ENCODE peak calls at places on chromosomes 6 and 20, in six cellular contexts. L, R, F, C, H and P are unnamed samples.

GRCh38 chr6:49490633-49491032 is 9.1 kb upstream of the GLYATL3 start:
- DNase-seq in L (no peak), R (no peak), F (no peak), C (no peak), H (no peak), P (no peak)

GRCh38 chr6:28336284-28337024 is 506 bp upstream of the ZSCAN31 start:
- DNase-seq in L (peak), R (no peak), F (no peak), C (peak), H (no peak), P (peak)

GRCh38 chr6:35522660-35523658 is 10.3 kb upstream of the TULP1 start:
- DNase-seq in L (peak), R (no peak), F (peak), C (peak), H (peak), P (peak)

GRCh38 chr20:62501801-62502495 is 26.2 kb upstream of the GATA5 start:
- DNase-seq in L (peak), R (no peak), F (no peak), C (peak), H (peak), P (no peak)

GRCh38 chr20:43936371-43936770 is 21.7 kb downstream of the TOX2 start:
- DNase-seq in L (peak), R (no peak), F (no peak), C (no peak), H (no peak), P (no peak)

GRCh38 chr6:119349041-119349340 is 570 bp downstream of the MAN1A1 start:
- DNase-seq in L (no peak), R (no peak), F (no peak), C (no peak), H (no peak), P (no peak)

GRCh38 chr6:149929422-149929821 is 6.5 kb upstream of the RAET1G start:
- DNase-seq in L (no peak), R (no peak), F (no peak), C (no peak), H (no peak), P (no peak)

GRCh38 chr6:90364291-90364690 is 67.6 kb upstream of the BACH2 start:
- DNase-seq in L (no peak), R (no peak), F (no peak), C (no peak), H (no peak), P (no peak)

GRCh38 chr6:35461270-35461669 is 6.9 kb upstream of the RPL10A start:
- DNase-seq in L (no peak), R (no peak), F (no peak), C (no peak), H (no peak), P (no peak)

DNA sequence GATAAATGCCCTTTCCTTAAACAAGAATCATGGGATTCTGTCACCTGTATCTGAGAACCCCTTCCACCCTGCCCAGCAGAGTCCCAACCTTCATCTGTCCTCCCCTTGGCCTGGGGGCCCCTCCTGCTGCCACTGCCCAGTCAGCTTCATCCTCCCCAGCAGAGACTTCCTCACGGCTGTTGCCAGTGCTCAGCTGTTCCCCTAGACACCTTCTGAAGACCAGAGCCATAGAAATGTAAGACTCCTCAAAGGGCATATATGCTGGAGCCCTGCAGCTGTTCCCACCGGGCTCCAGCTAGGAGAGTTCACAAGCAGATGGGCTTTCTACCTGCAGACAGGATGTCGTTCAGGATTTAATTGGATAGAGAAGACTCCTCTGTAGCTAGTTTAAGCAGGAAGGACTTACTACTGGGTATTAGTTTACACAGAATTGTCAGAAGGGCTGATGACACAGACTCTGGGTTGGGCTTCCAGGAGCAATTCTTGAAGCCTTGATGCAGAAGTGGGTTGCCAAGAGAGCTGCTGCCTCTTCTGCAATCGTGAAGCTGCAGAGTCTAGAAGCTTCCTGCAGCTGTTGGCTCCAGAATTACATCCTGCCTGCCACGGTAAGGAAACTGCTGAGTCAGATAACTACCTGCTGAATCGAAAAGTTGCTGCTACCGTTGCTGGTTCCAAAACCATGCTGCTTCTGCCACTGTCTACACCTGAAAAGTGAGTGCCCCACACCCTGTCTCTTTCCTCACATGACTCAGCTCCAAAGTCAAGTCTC is 57.1 kb upstream of the MLN start:
- DNase-seq in L (no peak), R (no peak), F (no peak), C (peak), H (peak), P (no peak)
- H3K27ac ChIP-seq in L (no peak), R (no peak), F (no peak), C (no peak), H (no peak), P (no peak)

GRCh38 chr20:34268851-34269668 is 27.8 kb downstream of the ASIP start:
- DNase-seq in L (peak), R (no peak), F (peak), C (no peak), H (peak), P (no peak)
- TF ChIP-seq CTCF in L (no peak), R (no peak), F (no peak), C (no peak), H (no peak), P (no peak)

GRCh38 chr20:41041693-41042092 is 13.1 kb downstream of the TOP1 start:
- DNase-seq in L (no peak), R (no peak), F (no peak), C (no peak), H (no peak), P (no peak)
- H3K27ac ChIP-seq in L (no peak), R (no peak), F (no peak), C (no peak), H (no peak), P (no peak)

GRCh38 chr20:34222208-34222607 is 19.0 kb upstream of the ASIP start:
- DNase-seq in L (peak), R (peak), F (no peak), C (peak), H (no peak), P (peak)
- TF ChIP-seq CTCF in L (no peak), R (no peak), F (no peak), C (no peak), H (no peak), P (no peak)

DNA sequence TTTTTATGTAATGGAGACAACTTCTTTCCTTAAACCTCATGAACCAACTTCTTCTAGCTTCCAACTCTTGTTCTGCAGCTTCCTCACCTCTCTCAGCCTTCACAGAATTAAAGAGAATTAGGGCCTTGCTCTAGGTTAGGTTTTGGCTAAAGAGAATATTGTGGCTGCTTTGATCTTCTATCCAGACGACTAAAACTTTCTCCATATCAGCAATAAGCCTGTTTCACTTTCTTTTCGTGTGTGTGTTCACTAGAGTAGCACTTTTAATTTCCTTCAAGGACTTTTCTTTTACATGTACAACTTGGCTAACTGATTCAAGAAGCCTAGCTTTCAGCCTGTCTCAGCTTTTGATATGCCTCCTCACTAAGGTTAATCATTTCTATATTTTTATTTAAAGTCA is 596.1 kb upstream of the NRSN1 start:
- DNase-seq in L (no peak), R (no peak), F (no peak), C (no peak), H (no peak), P (no peak)
- H3K27ac ChIP-seq in L (no peak), R (no peak), F (no peak), C (no peak), H (no peak), P (no peak)

DNA sequence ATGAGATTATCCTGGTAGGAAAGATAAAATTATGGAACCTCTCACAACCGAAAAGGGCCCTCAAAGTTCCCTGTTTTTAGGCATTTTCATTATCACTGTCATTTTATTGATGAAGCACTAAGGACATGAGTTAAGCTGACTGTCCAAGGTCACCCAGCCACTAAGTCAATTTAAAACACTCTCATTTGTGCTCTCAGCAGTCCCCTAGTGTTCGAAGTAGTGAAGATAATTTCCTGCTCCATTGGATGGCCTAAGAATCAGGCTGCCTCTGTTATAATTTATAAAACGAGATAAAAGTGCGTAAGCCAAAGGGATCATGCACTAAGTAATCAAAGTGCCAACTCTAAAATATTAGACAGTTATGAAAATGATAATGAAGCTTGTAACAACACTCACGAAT is 169.1 kb downstream of the KIF16B start:
- DNase-seq in L (no peak), R (no peak), F (no peak), C (no peak), H (no peak), P (no peak)
- TF ChIP-seq CTCF in L (no peak), R (no peak), F (no peak), C (no peak), H (no peak), P (no peak)

GRCh38 chr20:13259921-13260320 is 38.8 kb downstream of the ISM1 start:
- DNase-seq in L (no peak), R (no peak), F (no peak), C (no peak), H (no peak), P (no peak)

GRCh38 chr20:13261460-13262301 is 40.6 kb downstream of the ISM1 start:
- DNase-seq in L (peak), R (peak), F (no peak), C (peak), H (peak), P (peak)

GRCh38 chr20:13262302-13262650 is 41.2 kb downstream of the ISM1 start:
- DNase-seq in L (no peak), R (no peak), F (no peak), C (no peak), H (peak), P (no peak)

GRCh38 chr20:13262701-13263335 is 41.7 kb downstream of the ISM1 start:
- DNase-seq in L (no peak), R (no peak), F (no peak), C (no peak), H (no peak), P (no peak)

DNA sequence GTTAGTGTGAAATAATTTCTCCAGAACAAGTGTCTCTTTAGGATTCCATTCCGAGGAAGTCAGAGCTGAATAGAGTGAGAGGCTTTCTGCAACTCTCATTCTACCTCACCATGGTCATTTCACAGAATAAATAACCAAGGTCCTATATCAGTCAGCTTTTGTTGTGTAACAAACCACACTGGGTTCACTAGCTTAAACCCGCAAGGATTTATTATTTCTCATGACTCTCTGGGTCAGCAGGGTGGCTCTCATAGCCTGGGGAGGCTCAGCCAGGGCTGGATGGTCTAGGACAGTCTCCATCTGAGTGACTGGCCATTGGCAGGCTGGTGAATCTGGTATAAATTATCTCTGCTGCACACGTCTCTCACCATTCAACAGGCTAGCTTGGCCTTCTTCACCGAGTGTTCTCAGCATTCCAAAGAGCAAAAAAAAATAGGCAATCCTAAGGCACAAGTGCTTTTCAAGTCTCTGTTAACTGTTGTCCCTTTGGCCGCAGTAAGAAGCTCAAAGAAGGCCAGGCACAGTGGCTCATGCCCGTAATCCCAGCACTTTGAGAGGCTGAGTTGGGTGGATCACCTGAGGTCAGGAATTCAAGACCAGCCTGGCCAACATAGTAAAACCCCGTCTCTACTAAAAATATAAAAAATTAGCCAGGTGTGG is 39.7 kb downstream of the ISM1 start:
- DNase-seq in L (no peak), R (no peak), F (no peak), C (no peak), H (no peak), P (no peak)
- H3K27ac ChIP-seq in L (no peak), R (no peak), F (no peak), C (no peak), H (no peak), P (no peak)